ENCODE peak calls at places on chromosome 11, in five cellular contexts. Q is neuronal stem cell, R is DND-41, C is cardiac muscle cell, B is SK-N-MC. L is an unnamed sample.

GRCh38 chr11:92663539-92663938 is 305.9 kb upstream of the MTNR1B start:
- DNase-seq in C (no peak), B (no peak), R (no peak), Q (no peak), L (no peak)

GRCh38 chr11:60982184-60982583 is 10.7 kb downstream of the CD6 start:
- DNase-seq in C (no peak), Q (no peak), B (no peak), R (no peak), L (no peak)

GRCh38 chr11:83793332-83793731 is 507.2 kb upstream of the CCDC90B start:
- DNase-seq in C (no peak), B (no peak), Q (no peak), R (no peak), L (no peak)

GRCh38 chr11:76124905-76125566 is 81.3 kb downstream of the WNT11 start:
- DNase-seq in Q (no peak), B (no peak), R (no peak), C (no peak), L (no peak)

GRCh38 chr11:2276999-2277328 is 6.6 kb upstream of the ASCL2 start:
- DNase-seq in C (no peak), R (peak; percentile 5), Q (no peak), B (no peak), L (no peak)

GRCh38 chr11:67544591-67545242 is 21.5 kb upstream of the CABP2 start:
- DNase-seq in R (peak; percentile 66), B (no peak), Q (no peak), C (no peak), L (no peak)

GRCh38 chr11:66970808-66971442 is 4.2 kb upstream of the C11orf86 start:
- DNase-seq in R (no peak), C (no peak), B (no peak), Q (no peak), L (peak; percentile 91)

GRCh38 chr11:35141538-35141937 is 2.6 kb downstream of the CD44 start:
- DNase-seq in C (no peak), B (no peak), R (no peak), Q (no peak), L (no peak)

GRCh38 chr11:67062526-67063373 is 6.1 kb downstream of the RHOD start:
- DNase-seq in C (no peak), Q (no peak), B (no peak), R (no peak), L (peak; percentile 85)

GRCh38 chr11:2769779-2770555 is 70.2 kb upstream of the KCNQ1OT1 start:
- DNase-seq in B (no peak), Q (no peak), C (no peak), R (peak; percentile 2), L (no peak)

GRCh38 chr11:120877746-120878365 is 146.0 kb upstream of the TBCEL start:
- DNase-seq in R (no peak), Q (no peak), C (peak; percentile 76), B (no peak), L (no peak)

GRCh38 chr11:27391336-27392015 is 28.5 kb upstream of the CCDC34 start:
- DNase-seq in R (no peak), Q (peak; percentile 24), C (no peak), B (no peak), L (peak; percentile 3)

GRCh38 chr11:113895367-113896155 is 9.0 kb upstream of the HTR3B start:
- DNase-seq in C (peak; percentile 78), Q (no peak), B (no peak), R (no peak), L (no peak)

GRCh38 chr11:123191939-123192338 is 3.1 kb downstream of the CLMP start:
- DNase-seq in C (no peak), R (no peak), B (no peak), Q (no peak), L (no peak)
- H3K27ac ChIP-seq in C (no peak overlapping the region), R (no peak overlapping the region), B (no peak overlapping the region), Q (no peak overlapping the region), L (no peak overlapping the region)

GRCh38 chr11:10366568-10367331 is 61.9 kb downstream of the ADM start:
- DNase-seq in R (peak; percentile 85), B (peak; percentile 35), Q (peak; percentile 58), C (peak; percentile 78), L (peak; percentile 73)
- H3K27ac ChIP-seq in R (no peak overlapping the region), B (no peak overlapping the region), Q (no peak overlapping the region), C (no peak overlapping the region), L (peak overlapping the region; percentile 60)

DNA sequence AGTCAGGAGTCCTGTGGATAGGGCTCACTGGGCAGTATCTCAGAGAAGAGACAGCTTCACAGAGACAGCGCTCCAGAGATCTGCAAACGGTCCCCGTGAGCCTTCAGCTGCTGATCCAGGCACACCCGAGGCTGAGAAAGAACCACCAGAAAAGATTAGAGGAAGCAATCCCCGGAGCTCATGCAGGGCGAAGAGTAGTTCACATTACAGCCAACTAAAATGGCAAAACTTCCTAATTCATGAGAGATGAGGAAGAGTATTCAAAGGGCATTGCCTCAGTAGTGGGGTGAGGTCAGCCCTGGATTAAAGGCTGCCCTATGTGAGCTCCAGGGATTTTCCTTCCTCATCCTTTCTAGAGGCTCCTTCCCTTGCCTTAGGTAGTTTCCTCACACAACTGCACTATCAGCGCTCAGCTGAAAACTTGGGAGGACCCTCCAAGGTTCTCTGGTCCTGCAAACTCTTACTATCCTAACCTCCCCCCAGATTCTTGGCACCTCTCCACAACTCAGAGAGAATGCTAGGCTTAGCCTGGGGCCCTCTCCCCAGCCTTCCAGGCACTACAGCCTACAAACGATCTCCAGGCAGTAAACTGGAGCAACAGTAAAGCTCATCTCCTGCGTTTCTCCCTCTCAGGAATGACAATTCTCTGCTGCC is 23.7 kb downstream of the SCN4B start:
- DNase-seq in R (no peak), B (no peak), Q (no peak), C (no peak), L (no peak)
- H3K27ac ChIP-seq in R (no peak overlapping the region), B (no peak overlapping the region), Q (no peak overlapping the region), C (no peak overlapping the region), L (no peak overlapping the region)

GRCh38 chr11:129866328-129866727 is 29.1 kb downstream of the NFRKB start:
- DNase-seq in R (no peak), Q (no peak), C (peak; percentile 64), B (no peak), L (no peak)

GRCh38 chr11:129864811-129865210 is 30.6 kb downstream of the NFRKB start:
- DNase-seq in Q (no peak), B (no peak), C (no peak), R (no peak), L (no peak)

GRCh38 chr11:129865701-129866100 is 29.7 kb downstream of the NFRKB start:
- DNase-seq in R (peak; percentile 42), C (no peak), Q (no peak), B (no peak), L (no peak)

GRCh38 chr11:129862123-129862522 is 33.3 kb downstream of the NFRKB start:
- DNase-seq in B (no peak), C (no peak), Q (no peak), R (no peak), L (no peak)

GRCh38 chr11:129861702-129862107 is 33.7 kb downstream of the NFRKB start:
- DNase-seq in B (peak; percentile 59), R (no peak), C (peak; percentile 78), Q (peak; percentile 66), L (peak; percentile 96)
- H3K27ac ChIP-seq in B (peak overlapping the region; percentile 95), R (no peak overlapping the region), C (peak overlapping the region; percentile 92), Q (peak overlapping the region; percentile 66), L (peak overlapping the region; percentile 94)

GRCh38 chr11:20070459-20070858 is 89.8 kb downstream of the DBX1 start:
- DNase-seq in R (no peak), C (no peak), Q (no peak), B (no peak), L (no peak)
- H3K27ac ChIP-seq in R (no peak overlapping the region), C (peak overlapping the region; percentile 55), Q (no peak overlapping the region), B (no peak overlapping the region), L (no peak overlapping the region)

GRCh38 chr11:12505183-12505582 is 127.8 kb downstream of the PARVA start:
- DNase-seq in B (no peak), C (no peak), Q (no peak), R (no peak), L (no peak)

GRCh38 chr11:12506502-12506921 is 129.1 kb downstream of the PARVA start:
- DNase-seq in Q (no peak), B (no peak), C (no peak), R (no peak), L (no peak)

GRCh38 chr11:12509371-12509770 is 132.0 kb downstream of the PARVA start:
- DNase-seq in C (no peak), B (no peak), R (no peak), Q (no peak), L (no peak)

GRCh38 chr11:12507391-12507790 is 130.0 kb downstream of the PARVA start:
- DNase-seq in B (no peak), Q (no peak), R (no peak), C (no peak), L (no peak)

DNA sequence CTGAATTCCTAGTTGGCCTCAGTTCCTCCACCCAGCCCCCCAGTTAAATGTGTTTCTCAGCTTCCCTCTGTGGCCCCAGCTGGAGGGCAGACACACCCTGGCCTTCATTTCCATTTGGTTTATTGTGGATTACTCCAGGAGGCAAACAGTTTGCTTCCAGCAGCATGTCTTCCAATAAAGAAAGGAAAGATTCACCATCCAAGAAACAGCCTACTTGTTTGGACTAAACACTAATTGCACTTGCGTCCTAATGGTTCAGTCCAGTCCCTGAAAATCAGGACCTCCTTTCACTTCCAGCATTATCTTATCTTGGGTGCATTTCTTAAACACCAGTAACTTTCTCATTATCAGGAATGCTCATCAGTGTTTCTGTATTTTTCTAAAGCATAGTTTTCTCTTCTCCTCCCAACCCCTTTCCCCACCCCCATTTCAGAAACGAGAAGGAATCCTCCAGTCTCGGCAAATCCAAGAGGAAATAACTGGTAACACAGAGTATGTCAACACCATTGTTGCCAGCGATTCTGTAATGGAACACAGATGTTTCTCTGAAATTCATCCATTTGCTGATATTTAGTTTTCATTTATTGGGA is 130.9 kb downstream of the PARVA start:
- DNase-seq in Q (no peak), C (no peak), R (no peak), B (peak; percentile 64), L (no peak)
- H3K27ac ChIP-seq in Q (no peak overlapping the region), C (no peak overlapping the region), R (no peak overlapping the region), B (peak overlapping the region; percentile 100), L (no peak overlapping the region)

DNA sequence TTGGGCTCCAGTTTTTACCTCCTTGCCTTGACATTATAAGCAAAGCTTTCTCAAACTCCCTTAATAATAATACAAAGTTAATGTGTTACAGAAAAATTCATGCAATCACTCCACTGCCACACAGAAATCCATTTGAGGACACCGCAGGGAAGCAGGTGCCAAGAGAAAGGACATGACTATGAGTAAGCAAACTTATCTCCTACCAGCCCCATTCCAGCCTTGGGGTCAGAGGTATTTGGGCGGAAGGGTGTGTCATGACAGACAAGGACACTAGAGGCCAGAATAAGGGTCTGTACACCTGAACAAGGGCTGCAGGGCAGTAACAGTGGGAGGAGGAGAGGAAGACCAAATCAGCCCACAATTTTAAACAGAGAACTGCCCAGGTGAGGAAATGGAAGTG is 5.9 kb downstream of the GNG3 start:
- DNase-seq in Q (no peak), C (no peak), R (no peak), B (no peak), L (no peak)
- H3K27ac ChIP-seq in Q (no peak overlapping the region), C (peak overlapping the region; percentile 38), R (no peak overlapping the region), B (peak overlapping the region; percentile 70), L (peak overlapping the region; percentile 60)

DNA sequence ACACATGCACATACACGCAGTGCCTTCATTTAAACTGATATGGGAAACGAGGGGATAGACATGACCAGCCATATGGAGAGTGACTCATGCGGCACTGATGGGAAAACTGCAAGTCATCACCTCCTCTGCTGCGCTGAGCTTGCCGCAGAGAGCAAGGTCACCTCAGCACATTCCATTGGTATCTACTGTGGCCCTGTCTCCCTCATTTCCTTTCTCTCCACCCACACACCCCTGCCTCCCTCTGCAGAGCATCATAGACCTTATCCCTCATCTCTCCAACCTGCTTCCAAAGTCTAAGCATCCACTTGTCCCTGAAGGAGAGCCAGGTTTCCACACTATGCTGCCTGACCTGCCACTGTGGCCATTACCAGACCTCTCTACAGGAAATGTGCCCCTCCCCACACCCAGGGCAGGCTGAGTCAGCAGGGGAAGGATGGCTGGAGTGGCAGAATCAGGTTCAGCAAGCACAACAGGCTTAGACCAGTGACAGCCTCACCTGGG is 116.9 kb upstream of the SNX19 start:
- DNase-seq in B (no peak), C (no peak), R (no peak), Q (no peak), L (peak; percentile 68)
- H3K27ac ChIP-seq in B (no peak overlapping the region), C (no peak overlapping the region), R (no peak overlapping the region), Q (no peak overlapping the region), L (peak overlapping the region; percentile 43)

L was measured in RWPE1.